ENCODE peak calls at places on chromosomes 3 and 15, in seven cellular contexts. Q is right lobe of liver, C is Peyer's patch, I is mammary epithelial cell, T is upper lobe of right lung, O is nephron progenitor cell, M is HL-60. U is an unnamed sample.

GRCh38 chr3:114942773-114943172 is 204.3 kb downstream of the ZBTB20 start:
- DNase-seq in Q (no peak), C (no peak), I (no peak), T (no peak), O (no peak), M (no peak), U (no peak)

GRCh38 chr3:112638327-112639020 is 2.5 kb downstream of the CCDC80 start:
- DNase-seq in Q (no peak), C (no peak), I (no peak), T (no peak), O (no peak), M (no peak), U (no peak)

GRCh38 chr15:29822100-29822684 is at the start of gene TJP1:
- DNase-seq in Q (peak; percentile 87), C (peak; percentile 90), I (peak; percentile 74), T (peak; percentile 90), O (peak; percentile 88), M (no peak), U (no peak)

GRCh38 chr3:123119802-123120201 is 53.0 kb downstream of the PDIA5 start:
- DNase-seq in Q (peak; percentile 65), C (peak; percentile 20), I (no peak), T (no peak), O (no peak), M (no peak), U (no peak)

GRCh38 chr3:148605551-148605950 is 92.2 kb upstream of the AGTR1 start:
- DNase-seq in Q (no peak), C (no peak), I (no peak), T (no peak), O (no peak), M (no peak), U (no peak)

GRCh38 chr3:171028025-171028778 is 1.7 kb upstream of the SLC2A2 start:
- DNase-seq in Q (peak; percentile 80), C (peak; percentile 80), I (peak; percentile 86), T (peak; percentile 72), O (peak; percentile 8), M (no peak), U (peak; percentile 21)

GRCh38 chr3:65406470-65406869 is 632.2 kb downstream of the MAGI1 start:
- DNase-seq in Q (peak; percentile 47), C (no peak), I (no peak), T (no peak), O (no peak), M (no peak), U (no peak)

GRCh38 chr15:66919421-66919820 is 146.0 kb upstream of the SMAD3 start:
- DNase-seq in Q (no peak), C (no peak), I (no peak), T (no peak), O (no peak), M (no peak), U (no peak)

GRCh38 chr15:73648027-73648295 is 14.8 kb upstream of the NPTN start:
- DNase-seq in Q (no peak), C (no peak), I (no peak), T (no peak), O (no peak), M (no peak), U (no peak)

GRCh38 chr3:124634210-124635168 is 95.8 kb upstream of the UMPS start:
- DNase-seq in Q (no peak), C (peak; percentile 64), I (no peak), T (no peak), O (no peak), M (no peak), U (no peak)

GRCh38 chr15:80977627-80978036 is 12.0 kb downstream of the MESD start:
- DNase-seq in Q (no peak), C (peak; percentile 77), I (no peak), T (peak; percentile 74), O (peak; percentile 70), M (peak; percentile 64), U (no peak)
- TF ChIP-seq CTCF in Q (peak; percentile 37), C (peak; percentile 38), I (peak; percentile 27), T (peak; percentile 61), O (peak; percentile 72), M (no peak), U (no peak)

DNA sequence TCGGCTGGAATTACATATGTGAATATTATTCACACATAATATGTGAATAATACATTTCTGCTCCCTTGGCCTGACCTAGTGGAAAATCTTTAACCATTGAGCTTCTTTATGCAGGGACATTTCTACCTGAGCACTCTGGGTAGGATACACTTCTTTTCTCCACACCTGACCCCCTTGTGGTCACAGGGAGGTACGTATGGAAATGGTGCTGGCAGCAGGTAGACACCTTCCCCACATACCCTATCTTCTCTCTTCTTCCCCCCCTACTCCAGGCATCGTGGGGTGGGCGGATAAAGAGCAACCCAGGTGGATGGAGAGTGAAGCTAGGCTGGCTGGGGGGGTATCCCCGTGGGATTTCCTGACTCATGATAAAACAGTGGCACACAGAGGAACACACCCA is 312.1 kb downstream of the ARRDC4 start:
- DNase-seq in Q (no peak), C (no peak), I (no peak), T (no peak), O (no peak), M (no peak), U (no peak)
- TF ChIP-seq CTCF in Q (no peak), C (no peak), I (peak; percentile 15), T (no peak), O (no peak), M (no peak), U (no peak)

DNA sequence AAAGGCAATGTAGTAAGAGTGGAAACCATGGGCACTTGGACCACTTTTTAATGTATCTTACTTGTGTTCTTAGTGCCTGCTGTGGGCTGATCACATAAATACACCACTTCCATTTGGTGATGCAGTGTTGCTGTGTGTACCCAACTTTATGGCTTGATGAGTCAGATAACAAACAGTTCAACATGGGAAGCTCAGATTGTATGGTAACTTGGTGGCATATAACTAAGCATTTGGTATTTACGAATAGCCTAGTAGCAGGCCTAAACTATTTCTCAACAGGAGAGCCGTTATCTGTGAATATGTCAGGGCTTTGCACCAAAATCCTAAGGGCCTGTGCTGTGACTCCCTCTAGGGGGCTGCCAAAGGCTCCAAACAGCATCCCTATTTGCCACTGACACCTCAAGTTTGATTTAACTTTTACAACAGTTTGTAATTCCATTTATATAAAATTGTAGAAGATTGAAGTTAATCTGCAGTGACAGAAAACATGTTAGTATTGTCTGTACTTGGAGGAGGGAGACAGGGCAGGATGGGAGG is 640.4 kb upstream of the CADM2 start:
- DNase-seq in Q (no peak), C (no peak), I (no peak), T (no peak), O (no peak), M (no peak), U (no peak)
- TF ChIP-seq CTCF in Q (no peak), C (no peak), I (no peak), T (no peak), O (no peak), M (no peak), U (no peak)

GRCh38 chr3:119309591-119309990 is 15.4 kb downstream of the ARHGAP31 start:
- DNase-seq in Q (no peak), C (no peak), I (no peak), T (no peak), O (no peak), M (no peak), U (no peak)
- TF ChIP-seq CTCF in Q (no peak), C (no peak), I (no peak), T (no peak), O (no peak), M (no peak), U (no peak)

DNA sequence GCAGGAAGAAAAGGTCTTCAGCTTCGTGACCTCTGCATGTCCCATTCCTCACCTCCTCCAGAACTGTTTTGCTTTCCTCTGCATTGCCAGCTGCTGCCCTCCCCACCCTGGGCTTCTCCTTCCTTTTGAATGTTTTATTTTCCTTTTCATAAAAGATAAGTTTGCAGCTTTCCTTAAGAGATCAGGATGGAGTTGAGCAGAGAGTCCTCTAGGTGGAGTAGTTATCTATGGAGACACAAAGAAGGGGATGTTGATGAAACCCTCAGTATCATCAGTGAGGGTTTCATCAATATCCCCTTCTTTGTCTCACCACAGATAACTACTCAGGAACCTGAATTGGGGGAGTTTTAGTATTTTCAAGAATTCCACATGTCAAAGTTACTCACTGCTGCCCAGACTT is 19.0 kb upstream of the SLC25A36 start:
- DNase-seq in Q (no peak), C (no peak), I (no peak), T (no peak), O (no peak), M (no peak), U (no peak)
- TF ChIP-seq CTCF in Q (peak; percentile 32), C (peak; percentile 29), I (peak; percentile 26), T (peak; percentile 40), O (peak; percentile 36), M (no peak), U (no peak)

GRCh38 chr3:97763586-97764148 is 891 bp upstream of the ARL6 start:
- DNase-seq in Q (no peak), C (no peak), I (no peak), T (no peak), O (peak; percentile 19), M (no peak), U (no peak)

GRCh38 chr3:97764186-97765055 is at the start of gene ARL6:
- DNase-seq in Q (peak; percentile 88), C (peak; percentile 88), I (peak; percentile 84), T (peak; percentile 90), O (peak; percentile 86), M (peak; percentile 81), U (peak; percentile 56)
- TF ChIP-seq CTCF in Q (no peak), C (no peak), I (no peak), T (no peak), O (no peak), M (no peak), U (no peak)

GRCh38 chr3:162489853-162490252 is 993.2 kb downstream of the OTOL1 start:
- DNase-seq in Q (no peak), C (no peak), I (peak; percentile 2), T (no peak), O (no peak), M (no peak), U (no peak)
- TF ChIP-seq CTCF in Q (no peak), C (no peak), I (peak; percentile 5), T (no peak), O (no peak), M (no peak), U (no peak)

U was measured in natural killer cell.